ENCODE peak calls at places on chromosomes 16 and 17, in seven cellular contexts. O, Q, Y, E, M, A and V are unnamed samples. For H3K4me1 and H3K9me3, the result is how much of the 10 kb centered on the place peaks cover.

GRCh38 chr16:1366712-1367299 is 15.1 kb downstream of the GNPTG start:
- DNase-seq in O (no peak), Q (no peak), Y (no peak), E (no peak), M (peak), A (no peak), V (no peak)

GRCh38 chr16:9012848-9013507 is 49.3 kb upstream of the USP7 start:
- DNase-seq in O (no peak), Q (peak), Y (no peak), E (no peak), M (peak), A (no peak), V (no peak)

GRCh38 chr17:1951920-1952319 is 73.2 kb downstream of the RTN4RL1 start:
- DNase-seq in O (no peak), Q (no peak), Y (no peak), E (no peak), M (no peak), A (no peak), V (no peak)

GRCh38 chr17:82145550-82146165 is 47.6 kb upstream of the FASN start:
- DNase-seq in O (no peak), Q (no peak), Y (no peak), E (no peak), M (no peak), A (no peak), V (no peak)

GRCh38 chr16:11788914-11789313 is 8.1 kb downstream of the ZC3H7A start:
- DNase-seq in O (no peak), Q (no peak), Y (no peak), E (no peak), M (no peak), A (no peak), V (no peak)

GRCh38 chr17:19341211-19341631 is 21.3 kb downstream of the B9D1 start:
- DNase-seq in O (no peak), Q (no peak), Y (no peak), E (no peak), M (no peak), A (no peak), V (no peak)

GRCh38 chr17:17216776-17217175 is 10.6 kb upstream of the PLD6 start:
- DNase-seq in O (no peak), Q (no peak), Y (no peak), E (no peak), M (no peak), A (no peak), V (no peak)

GRCh38 chr17:73686126-73686525 is 41.9 kb upstream of the SDK2 start:
- DNase-seq in O (no peak), Q (no peak), Y (no peak), E (no peak), M (no peak), A (no peak), V (no peak)

GRCh38 chr16:20899503-20900298 is 457 bp downstream of the DCUN1D3 start:
- DNase-seq in O (no peak), Q (peak), Y (no peak), E (no peak), M (no peak), A (no peak), V (no peak)

GRCh38 chr16:68134644-68135043 is 49.5 kb downstream of the NFATC3 start:
- DNase-seq in O (no peak), Q (no peak), Y (no peak), E (no peak), M (no peak), A (no peak), V (no peak)

GRCh38 chr17:15502315-15503112 is 35.1 kb upstream of the CDRT4 start:
- DNase-seq in O (peak), Q (peak), Y (peak), E (peak), M (peak), A (peak), V (peak)

GRCh38 chr17:64063766-64064224 is 43.4 kb upstream of the ICAM2 start:
- DNase-seq in O (no peak), Q (peak), Y (no peak), E (no peak), M (peak), A (no peak), V (peak)

GRCh38 chr17:7445011-7445927 is at the start of gene CHRNB1:
- DNase-seq in O (no peak), Q (peak), Y (no peak), E (no peak), M (peak), A (peak), V (peak)

GRCh38 chr17:59435238-59435637 is 103.8 kb downstream of the YPEL2 start:
- DNase-seq in O (no peak), Q (no peak), Y (peak), E (no peak), M (no peak), A (no peak), V (no peak)

GRCh38 chr17:21194688-21195087 is 19.3 kb downstream of the TMEM11 start:
- DNase-seq in O (no peak), Q (no peak), Y (no peak), E (no peak), M (peak), A (peak), V (no peak)

GRCh38 chr17:72120878-72121163 is at the start of gene SOX9:
- DNase-seq in O (no peak), Q (peak), Y (peak), E (no peak), M (peak), A (peak), V (no peak)

GRCh38 chr16:29815032-29815721 is 775 bp upstream of the PAGR1 start:
- DNase-seq in O (no peak), Q (peak), Y (no peak), E (no peak), M (no peak), A (no peak), V (no peak)

GRCh38 chr17:43780135-43780534 is at the start of gene CFAP97D1:
- DNase-seq in O (no peak), Q (no peak), Y (no peak), E (no peak), M (no peak), A (no peak), V (no peak)
- H3K4me3 ChIP-seq in O (peak), Q (peak), Y (peak), E (peak), M (peak), A (peak), V (peak)

DNA sequence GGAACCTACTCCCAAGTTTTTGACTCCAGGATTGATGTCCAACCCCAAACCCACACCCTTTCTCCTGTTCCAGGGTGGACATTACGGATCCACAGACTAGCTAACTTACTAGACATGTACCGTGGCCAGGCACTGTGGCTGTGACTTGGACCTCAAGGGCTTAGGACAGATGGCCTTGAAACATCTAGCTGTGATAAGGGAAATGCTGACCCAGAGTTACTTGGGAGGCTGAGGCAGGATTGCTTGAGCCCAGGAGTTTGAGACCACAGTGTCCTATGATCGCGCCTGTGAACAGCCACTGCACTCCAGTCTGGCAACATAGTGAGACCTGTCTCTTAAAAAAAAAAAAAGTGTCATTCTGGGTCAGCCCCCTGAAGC is 4.2 kb downstream of the STARD3 start:
- DNase-seq in O (no peak), Q (no peak), Y (no peak), E (no peak), M (no peak), A (no peak), V (no peak)
- H3K4me1 ChIP-seq in O (under half), Q (under half), Y (under half), E (under half), M (half or more), A (half or more), V (half or more)

GRCh38 chr16:31853300-31853699 is 20.3 kb upstream of the ZNF267 start:
- DNase-seq in O (no peak), Q (no peak), Y (no peak), E (no peak), M (no peak), A (no peak), V (no peak)
- H3K9me3 ChIP-seq in O (under half), Q (under half), Y (under half), E (under half), M (under half), A (under half), V (under half)

GRCh38 chr17:66777689-66778225 is 57.2 kb upstream of the CACNG5 start:
- DNase-seq in O (no peak), Q (peak), Y (no peak), E (no peak), M (no peak), A (no peak), V (no peak)

GRCh38 chr17:66775262-66775661 is 59.7 kb upstream of the CACNG5 start:
- DNase-seq in O (no peak), Q (no peak), Y (no peak), E (no peak), M (no peak), A (no peak), V (no peak)

GRCh38 chr17:66776999-66777688 is 57.8 kb upstream of the CACNG5 start:
- DNase-seq in O (no peak), Q (no peak), Y (no peak), E (no peak), M (no peak), A (no peak), V (no peak)

GRCh38 chr17:66778531-66778930 is 56.4 kb upstream of the CACNG5 start:
- DNase-seq in O (no peak), Q (no peak), Y (no peak), E (no peak), M (no peak), A (no peak), V (no peak)

DNA sequence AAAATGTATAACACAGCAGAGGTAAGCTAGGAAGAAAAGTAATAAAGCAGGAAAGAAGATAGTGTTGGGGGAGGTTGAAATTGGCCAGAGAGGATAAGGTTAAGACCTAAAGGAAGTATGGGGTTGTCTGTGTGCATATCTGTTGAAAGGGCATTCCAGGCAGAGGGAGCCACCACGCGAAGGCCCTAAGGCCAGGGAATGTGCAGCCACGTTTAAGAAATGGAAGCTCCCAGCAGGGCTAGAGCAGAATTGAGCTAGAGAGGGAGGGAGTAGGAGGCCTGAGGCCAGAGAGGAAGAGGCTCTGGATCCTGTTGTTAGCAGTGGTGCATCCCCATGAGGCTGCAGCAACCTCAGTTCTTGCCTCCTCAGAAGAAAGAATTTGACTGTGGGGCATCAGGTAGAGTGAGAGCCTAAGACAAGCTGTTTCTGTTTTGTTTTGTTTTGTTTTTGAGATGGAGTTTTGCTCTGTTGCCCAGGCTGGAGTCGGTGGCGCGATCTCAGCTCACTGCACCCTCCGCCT is 59.0 kb upstream of the CACNG5 start:
- DNase-seq in O (no peak), Q (no peak), Y (no peak), E (no peak), M (no peak), A (no peak), V (no peak)
- H3K4me3 ChIP-seq in O (no peak), Q (no peak), Y (no peak), E (no peak), M (no peak), A (no peak), V (no peak)

GRCh38 chr16:71540-72341 is 690 bp downstream of the RHBDF1 start:
- DNase-seq in O (no peak), Q (peak), Y (peak), E (no peak), M (peak), A (peak), V (no peak)

GRCh38 chr16:74025-74424 is 1.6 kb upstream of the RHBDF1 start:
- DNase-seq in O (no peak), Q (no peak), Y (no peak), E (no peak), M (peak), A (no peak), V (no peak)

GRCh38 chr16:69181-69580 is 3.2 kb downstream of the RHBDF1 start:
- DNase-seq in O (no peak), Q (no peak), Y (no peak), E (no peak), M (no peak), A (no peak), V (no peak)

GRCh38 chr16:72561-73537 is at the start of gene RHBDF1:
- DNase-seq in O (no peak), Q (peak), Y (peak), E (no peak), M (peak), A (no peak), V (no peak)

GRCh38 chr16:71210-71539 is 1.3 kb downstream of the RHBDF1 start:
- DNase-seq in O (no peak), Q (no peak), Y (no peak), E (no peak), M (no peak), A (no peak), V (no peak)
- H3K4me1 ChIP-seq in O (under half), Q (half or more), Y (under half), E (half or more), M (half or more), A (half or more), V (under half)

DNA sequence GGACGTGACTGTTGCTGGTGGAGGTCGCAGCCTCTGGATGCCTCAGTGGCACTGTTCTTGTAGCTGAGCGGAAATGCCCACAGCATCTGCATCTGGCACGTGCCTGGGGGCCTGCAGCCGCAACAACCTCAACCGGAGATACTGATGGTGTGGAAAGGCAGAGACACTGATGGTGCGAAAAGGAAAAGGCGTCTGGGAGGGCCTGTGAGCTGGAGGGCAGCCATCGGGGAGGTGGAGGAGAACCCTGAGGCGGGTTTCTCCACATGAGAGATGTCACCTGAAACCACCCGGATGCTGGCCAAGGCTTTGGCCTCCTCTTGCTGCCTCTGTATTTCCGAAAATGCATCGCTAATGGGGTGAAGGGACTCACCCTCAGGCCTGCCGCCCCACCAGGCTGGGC is 284.8 kb upstream of the WSB1 start:
- DNase-seq in O (no peak), Q (no peak), Y (no peak), E (no peak), M (no peak), A (no peak), V (no peak)
- H3K9me3 ChIP-seq in O (under half), Q (under half), Y (under half), E (under half), M (under half), A (under half), V (under half)